ENCODE peak calls at places on chromosome 1, in nine cellular contexts. D is Panc1, L is GM13977, S is cardiac fibroblast, V is upper lobe of right lung, M is fibroblast of pulmonary artery, X is HepG2, Z is brain microvascular endothelial cell, Q is fibroblast of mammary gland. W is an unnamed sample.

GRCh38 chr1:230174041-230174440 is 107.0 kb downstream of the GALNT2 start:
- DNase-seq in D (no peak), L (no peak), S (no peak), V (no peak), M (no peak), X (no peak), Z (no peak), Q (no peak), W (no peak)

GRCh38 chr1:47898156-47898825 is 98.9 kb downstream of the TRABD2B start:
- DNase-seq in D (no peak), L (no peak), S (no peak), V (no peak), M (no peak), X (no peak), Z (no peak), Q (no peak), W (no peak)

GRCh38 chr1:29695809-29696208 is 459.5 kb downstream of the PTPRU start:
- DNase-seq in D (no peak), L (no peak), S (no peak), V (no peak), M (no peak), X (no peak), Z (no peak), Q (no peak), W (no peak)

GRCh38 chr1:6040859-6041415 is 4.8 kb upstream of the KCNAB2 start:
- DNase-seq in D (no peak), L (no peak), S (no peak), V (no peak), M (no peak), X (no peak), Z (no peak), Q (no peak), W (no peak)

GRCh38 chr1:85681087-85681486 is 27.1 kb downstream of the ZNHIT6 start:
- DNase-seq in D (no peak), L (no peak), S (peak), V (no peak), M (peak), X (peak), Z (peak), Q (peak), W (peak)

GRCh38 chr1:147625274-147625986 is 44.9 kb downstream of the ACP6 start:
- DNase-seq in D (no peak), L (no peak), S (no peak), V (no peak), M (no peak), X (peak), Z (no peak), Q (no peak), W (no peak)

GRCh38 chr1:231550448-231550781 is 21.9 kb downstream of the TSNAX start:
- DNase-seq in D (no peak), L (peak), S (peak), V (no peak), M (peak), X (peak), Z (no peak), Q (peak), W (no peak)

GRCh38 chr1:30571380-30571779 is 152.0 kb downstream of the MATN1 start:
- DNase-seq in D (no peak), L (peak), S (no peak), V (no peak), M (no peak), X (no peak), Z (no peak), Q (no peak), W (no peak)

GRCh38 chr1:220371324-220371723 is 99.1 kb upstream of the RAB3GAP2 start:
- DNase-seq in D (no peak), L (no peak), S (no peak), V (no peak), M (no peak), X (no peak), Z (no peak), Q (no peak), W (no peak)

GRCh38 chr1:67005068-67005467 is 48.9 kb downstream of the SLC35D1 start:
- DNase-seq in D (no peak), L (no peak), S (no peak), V (no peak), M (no peak), X (no peak), Z (no peak), Q (no peak), W (no peak)

GRCh38 chr1:966603-967295 is 467 bp downstream of the PLEKHN1 start:
- DNase-seq in D (no peak), L (peak), S (peak), V (peak), M (peak), X (peak), Z (peak), Q (peak), W (peak)

GRCh38 chr1:103211073-103211472 is 102.8 kb upstream of the COL11A1 start:
- DNase-seq in D (no peak), L (no peak), S (peak), V (no peak), M (peak), X (no peak), Z (peak), Q (peak), W (no peak)

GRCh38 chr1:197660389-197660788 is 114.9 kb downstream of the DENND1B start:
- DNase-seq in D (no peak), L (no peak), S (no peak), V (no peak), M (peak), X (no peak), Z (no peak), Q (no peak), W (peak)

GRCh38 chr1:193799948-193800690 is 613.7 kb upstream of the B3GALT2 start:
- DNase-seq in D (no peak), L (no peak), S (no peak), V (no peak), M (no peak), X (no peak), Z (no peak), Q (no peak), W (no peak)

GRCh38 chr1:149931212-149931805 is 3.7 kb upstream of the SF3B4 start:
- DNase-seq in D (no peak), L (no peak), S (peak), V (no peak), M (peak), X (no peak), Z (no peak), Q (peak), W (peak)

GRCh38 chr1:33348194-33348593 is 27.3 kb upstream of the A3GALT2 start:
- DNase-seq in D (no peak), L (no peak), S (peak), V (no peak), M (peak), X (no peak), Z (no peak), Q (peak), W (peak)

GRCh38 chr1:21126324-21126723 is 50.4 kb downstream of the EIF4G3 start:
- DNase-seq in D (no peak), L (no peak), S (no peak), V (no peak), M (no peak), X (peak), Z (no peak), Q (no peak), W (no peak)

GRCh38 chr1:201185527-201186128 is 5.0 kb upstream of the IGFN1 start:
- DNase-seq in D (no peak), L (no peak), S (no peak), V (no peak), M (no peak), X (no peak), Z (no peak), Q (no peak), W (no peak)

GRCh38 chr1:6727535-6727934 is 25.9 kb upstream of the DNAJC11 start:
- DNase-seq in D (peak), L (peak), S (peak), V (peak), M (peak), X (peak), Z (peak), Q (peak), W (peak)

GRCh38 chr1:15400627-15401026 is 9.1 kb upstream of the EFHD2 start:
- DNase-seq in D (no peak), L (no peak), S (no peak), V (no peak), M (no peak), X (no peak), Z (no peak), Q (no peak), W (no peak)
- TF ChIP-seq CTCF in D (no peak), L (no peak), S (no peak), V (no peak), M (no peak), X (no peak), Z (no peak), Q (no peak), W (no peak)

DNA sequence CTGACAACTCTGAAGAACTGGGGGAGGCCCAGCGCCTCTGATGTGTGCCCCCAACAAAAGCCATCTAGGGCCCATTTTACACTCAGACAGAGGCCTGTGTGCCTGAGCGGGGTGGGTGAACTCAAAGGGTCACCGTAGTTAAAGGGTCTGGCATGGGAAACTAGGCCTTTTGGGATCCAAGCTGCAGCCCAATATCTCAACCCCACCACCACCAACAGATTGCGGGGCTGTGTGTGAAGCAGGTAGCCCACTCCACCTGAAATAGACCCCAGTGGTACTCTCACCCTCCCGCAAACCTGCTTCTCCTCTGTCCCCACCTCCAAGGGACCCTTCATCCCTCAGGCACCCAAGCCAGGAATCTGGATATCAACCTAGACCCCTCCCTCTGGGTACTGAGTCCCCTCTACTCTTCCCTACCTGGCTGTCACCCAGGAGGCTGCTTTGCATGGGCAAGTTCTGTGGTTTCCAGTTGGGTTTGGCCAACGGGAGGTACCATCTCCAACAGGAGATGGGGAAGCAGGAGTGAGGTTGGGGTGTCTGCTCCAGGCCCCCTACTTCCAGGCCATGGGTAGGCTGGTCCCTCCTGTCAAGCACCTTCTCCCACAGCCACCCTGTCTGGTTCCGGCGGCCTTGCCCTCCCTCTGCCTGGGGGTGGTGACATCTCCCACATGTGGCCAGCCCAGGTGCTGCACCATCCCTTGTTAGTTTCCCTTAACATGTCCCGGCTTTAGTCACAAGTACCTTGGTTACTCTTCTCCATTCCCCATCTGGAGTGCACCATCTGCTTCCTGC is 35.2 kb upstream of the LRP8 start:
- DNase-seq in D (no peak), L (no peak), S (no peak), V (peak), M (no peak), X (peak), Z (no peak), Q (no peak), W (no peak)
- TF ChIP-seq CTCF in D (no peak), L (no peak), S (no peak), V (no peak), M (no peak), X (peak), Z (no peak), Q (no peak), W (no peak)

GRCh38 chr1:151604291-151604690 is 7.6 kb upstream of the SNX27 start:
- DNase-seq in D (no peak), L (no peak), S (no peak), V (no peak), M (no peak), X (no peak), Z (no peak), Q (no peak), W (no peak)
- TF ChIP-seq CTCF in D (no peak), L (no peak), S (no peak), V (no peak), M (no peak), X (no peak), Z (no peak), Q (no peak), W (no peak)

GRCh38 chr1:174466607-174467006 is 18.8 kb downstream of the GPR52 start:
- DNase-seq in D (no peak), L (no peak), S (no peak), V (no peak), M (no peak), X (no peak), Z (no peak), Q (no peak), W (no peak)
- TF ChIP-seq CTCF in D (no peak), L (no peak), S (no peak), V (no peak), M (no peak), X (no peak), Z (no peak), Q (no peak), W (no peak)

GRCh38 chr1:58251415-58252073 is 295.0 kb downstream of the OMA1 start:
- DNase-seq in D (no peak), L (peak), S (peak), V (no peak), M (peak), X (peak), Z (no peak), Q (peak), W (no peak)
- TF ChIP-seq CTCF in D (peak), L (peak), S (peak), V (no peak), M (peak), X (peak), Z (peak), Q (peak), W (peak)

W was measured in fibroblast of the aortic adventitia.